ENCODE peak calls at places on chromosomes 5 and 9, in four cellular contexts. G is osteocyte; N is astrocyte of the spinal cord; V is activated CD8-positive, alpha-beta memory T cell treated with anti-CD3 and anti-CD28 coated beads, Interleukin-2, amount 50 U/mL, for 48 hours. K is an unnamed sample.

GRCh38 chr9:129310666-129311350 is 132.7 kb upstream of the IER5L start:
- DNase-seq in G (no peak), N (no peak), V (no peak), K (no peak)

GRCh38 chr5:111223086-111223789 is 946 bp upstream of the CAMK4 start:
- DNase-seq in G (no peak), N (no peak), V (no peak), K (no peak)

GRCh38 chr5:4511996-4512656 is 628.0 kb upstream of the ADAMTS16 start:
- DNase-seq in G (no peak), N (peak; percentile 2), V (no peak), K (no peak)

GRCh38 chr9:136004219-136004618 is 43.0 kb upstream of the UBAC1 start:
- DNase-seq in G (no peak), N (no peak), V (no peak), K (no peak)

GRCh38 chr5:102498271-102499034 is at the start of gene SLCO6A1:
- DNase-seq in G (no peak), N (no peak), V (no peak), K (no peak)

GRCh38 chr5:169706758-169707450 is 69.8 kb downstream of the DOCK2 start:
- DNase-seq in G (no peak), N (peak; percentile 79), V (no peak), K (peak; percentile 80)

GRCh38 chr5:73596705-73597328 is 29.2 kb upstream of the ARHGEF28 start:
- DNase-seq in G (no peak), N (peak; percentile 23), V (no peak), K (no peak)

GRCh38 chr5:132474881-132475511 is 15.6 kb downstream of the IRF1 start:
- DNase-seq in G (no peak), N (no peak), V (peak; percentile 49), K (no peak)

GRCh38 chr5:136007271-136007670 is 21.5 kb upstream of the TGFBI start:
- DNase-seq in G (no peak), N (peak; percentile 22), V (no peak), K (no peak)